ENCODE peak calls at places on chromosomes 11 and 22, in eight cellular contexts. T is MCF 10A, M is GM12865, U is neural progenitor cell, G is K562, B is foreskin keratinocyte, E is AG09309, Y is left ventricle myocardium inferior. J is an unnamed sample.

GRCh38 chr11:86245369-86246292 is 1.1 kb downstream of the EED start:
- DNase-seq in T (peak), M (peak), U (peak), G (peak), B (no peak), E (no peak), Y (no peak), J (peak)

GRCh38 chr11:1946812-1947480 is at the start of gene MRPL23:
- DNase-seq in T (no peak), M (no peak), U (no peak), G (no peak), B (no peak), E (no peak), Y (peak), J (no peak)

GRCh38 chr22:33842421-33843094 is 77.7 kb downstream of the LARGE1 start:
- DNase-seq in T (no peak), M (peak), U (no peak), G (no peak), B (no peak), E (no peak), Y (no peak), J (no peak)

GRCh38 chr11:34158661-34159060 is 53.2 kb downstream of the NAT10 start:
- DNase-seq in T (no peak), M (no peak), U (no peak), G (peak), B (no peak), E (no peak), Y (no peak), J (no peak)

GRCh38 chr11:8354622-8355417 is 91.1 kb upstream of the LMO1 start:
- DNase-seq in T (no peak), M (peak), U (peak), G (no peak), B (no peak), E (no peak), Y (no peak), J (no peak)

GRCh38 chr11:6531267-6531752 is 34.2 kb downstream of the DNHD1 start:
- DNase-seq in T (peak), M (peak), U (peak), G (peak), B (peak), E (peak), Y (no peak), J (peak)

GRCh38 chr11:126327280-126328000 is 23.6 kb downstream of the DCPS start:
- DNase-seq in T (no peak), M (no peak), U (no peak), G (no peak), B (no peak), E (no peak), Y (no peak), J (no peak)

GRCh38 chr11:67381244-67381972 is 8.0 kb upstream of the CLCF1 start:
- DNase-seq in T (no peak), M (peak), U (no peak), G (no peak), B (no peak), E (no peak), Y (no peak), J (no peak)

GRCh38 chr11:102849319-102849718 is 5.9 kb upstream of the MMP3 start:
- DNase-seq in T (peak), M (no peak), U (no peak), G (no peak), B (peak), E (peak), Y (no peak), J (no peak)

GRCh38 chr11:19039409-19039808 is 21.1 kb downstream of the MRGPRX2 start:
- DNase-seq in T (no peak), M (no peak), U (no peak), G (no peak), B (no peak), E (no peak), Y (no peak), J (no peak)

GRCh38 chr22:33746501-33746928 is 173.8 kb downstream of the LARGE1 start:
- DNase-seq in T (no peak), M (no peak), U (no peak), G (no peak), B (no peak), E (no peak), Y (no peak), J (no peak)

GRCh38 chr11:77144854-77145428 is 16.9 kb downstream of the MYO7A start:
- DNase-seq in T (no peak), M (no peak), U (no peak), G (no peak), B (no peak), E (no peak), Y (no peak), J (no peak)

GRCh38 chr11:42972741-42973140 is 339.1 kb upstream of the API5 start:
- DNase-seq in T (no peak), M (no peak), U (no peak), G (no peak), B (no peak), E (no peak), Y (no peak), J (no peak)

GRCh38 chr11:2583605-2583958 is 116.2 kb downstream of the KCNQ1OT1 start:
- DNase-seq in T (no peak), M (no peak), U (no peak), G (no peak), B (no peak), E (no peak), Y (peak), J (no peak)

GRCh38 chr11:33967451-33967850 is 75.6 kb upstream of the LMO2 start:
- DNase-seq in T (no peak), M (no peak), U (no peak), G (no peak), B (no peak), E (no peak), Y (no peak), J (no peak)

GRCh38 chr11:61327669-61328071 is 5.2 kb downstream of the DDB1 start:
- DNase-seq in T (no peak), M (no peak), U (no peak), G (no peak), B (no peak), E (no peak), Y (no peak), J (no peak)

GRCh38 chr11:65718964-65719492 is 1.6 kb downstream of the RNASEH2C start:
- DNase-seq in T (no peak), M (no peak), U (no peak), G (peak), B (no peak), E (no peak), Y (no peak), J (no peak)

GRCh38 chr11:72581067-72581466 is 93.2 kb downstream of the PDE2A start:
- DNase-seq in T (no peak), M (no peak), U (no peak), G (no peak), B (no peak), E (no peak), Y (no peak), J (no peak)

GRCh38 chr11:115321602-115322289 is 182.5 kb downstream of the CADM1 start:
- DNase-seq in T (no peak), M (no peak), U (no peak), G (no peak), B (no peak), E (peak), Y (no peak), J (no peak)

GRCh38 chr11:57363131-57363530 is 17.8 kb downstream of the PRG3 start:
- DNase-seq in T (no peak), M (no peak), U (no peak), G (no peak), B (no peak), E (no peak), Y (no peak), J (no peak)

GRCh38 chr11:76392889-76393288 is 11.8 kb downstream of the GVQW3 start:
- DNase-seq in T (no peak), M (no peak), U (no peak), G (no peak), B (no peak), E (no peak), Y (no peak), J (no peak)

GRCh38 chr22:44572414-44573207 is 74.6 kb upstream of the RTL6 start:
- DNase-seq in T (no peak), M (no peak), U (no peak), G (no peak), B (no peak), E (no peak), Y (no peak), J (no peak)

GRCh38 chr22:22462813-22463567 is 45.6 kb downstream of the ZNF280B start:
- DNase-seq in T (peak), M (peak), U (peak), G (peak), B (no peak), E (no peak), Y (no peak), J (peak)

GRCh38 chr22:26587991-26588613 is 1.8 kb downstream of the TPST2 start:
- DNase-seq in T (no peak), M (no peak), U (no peak), G (peak), B (no peak), E (no peak), Y (no peak), J (no peak)

GRCh38 chr22:26589367-26589844 is 526 bp downstream of the TPST2 start:
- DNase-seq in T (no peak), M (peak), U (peak), G (peak), B (no peak), E (no peak), Y (peak), J (peak)

GRCh38 chr22:26590525-26590858 is 560 bp upstream of the TPST2 start:
- DNase-seq in T (no peak), M (no peak), U (no peak), G (peak), B (no peak), E (no peak), Y (no peak), J (no peak)

GRCh38 chr22:26588749-26589366 is 1.1 kb downstream of the TPST2 start:
- DNase-seq in T (no peak), M (no peak), U (no peak), G (peak), B (no peak), E (no peak), Y (no peak), J (no peak)

GRCh38 chr22:26589845-26590524 is at the start of gene TPST2:
- DNase-seq in T (peak), M (peak), U (peak), G (peak), B (no peak), E (no peak), Y (peak), J (peak)
- TF ChIP-seq CTCF in T (no peak), M (no peak), U (peak), G (no peak), B (peak), E (no peak), Y (peak), J (no peak)

DNA sequence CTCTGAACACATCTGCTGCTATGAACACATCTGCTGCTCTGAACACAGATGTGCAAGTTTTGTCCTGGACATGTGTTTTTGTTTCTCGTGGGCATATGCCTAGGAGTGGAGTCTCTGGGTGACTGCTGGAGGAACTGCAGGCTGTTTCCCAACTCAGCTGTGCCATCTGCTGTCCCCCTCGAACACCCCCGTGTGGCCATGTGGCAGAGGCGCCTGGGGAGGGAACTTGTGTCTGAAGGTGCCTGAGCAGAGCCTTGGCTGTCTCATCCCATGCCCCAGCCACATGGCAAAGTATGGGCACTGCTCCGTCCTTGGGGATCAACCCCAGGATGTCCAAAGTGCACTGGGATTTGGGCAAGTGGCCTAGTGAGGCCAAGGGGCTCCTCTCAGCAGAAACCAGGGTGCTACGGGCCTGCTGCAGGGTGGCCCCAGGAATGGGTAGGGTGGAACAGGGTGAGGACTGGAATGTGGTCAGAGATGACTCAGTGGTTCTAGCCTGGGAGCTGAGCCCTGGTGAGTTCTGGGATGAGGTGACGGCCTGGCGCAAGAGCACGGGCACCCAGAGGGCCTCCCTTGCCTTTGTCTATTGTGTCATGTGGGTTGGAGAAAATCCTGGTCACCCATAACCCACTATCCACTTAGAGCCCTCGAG is 14.7 kb downstream of the GATD1 start:
- DNase-seq in T (peak), M (no peak), U (no peak), G (no peak), B (peak), E (peak), Y (no peak), J (peak)
- TF ChIP-seq CTCF in T (peak), M (peak), U (peak), G (peak), B (peak), E (peak), Y (no peak), J (peak)

GRCh38 chr22:45616432-45616831 is 55.2 kb upstream of the ATXN10 start:
- DNase-seq in T (no peak), M (no peak), U (no peak), G (no peak), B (no peak), E (no peak), Y (no peak), J (no peak)

GRCh38 chr22:45621836-45622600 is 49.6 kb upstream of the ATXN10 start:
- DNase-seq in T (no peak), M (no peak), U (no peak), G (no peak), B (no peak), E (no peak), Y (no peak), J (no peak)

GRCh38 chr22:45615364-45615763 is 56.3 kb upstream of the ATXN10 start:
- DNase-seq in T (no peak), M (no peak), U (no peak), G (no peak), B (no peak), E (no peak), Y (no peak), J (no peak)

GRCh38 chr22:45617948-45618347 is 53.7 kb upstream of the ATXN10 start:
- DNase-seq in T (no peak), M (no peak), U (no peak), G (no peak), B (no peak), E (no peak), Y (no peak), J (no peak)

GRCh38 chr22:45620707-45621106 is 50.9 kb upstream of the ATXN10 start:
- DNase-seq in T (no peak), M (no peak), U (no peak), G (no peak), B (no peak), E (no peak), Y (no peak), J (no peak)
- TF ChIP-seq CTCF in T (no peak), M (no peak), U (no peak), G (no peak), B (no peak), E (no peak), Y (no peak), J (no peak)

GRCh38 chr11:110774138-110775014 is 62.1 kb upstream of the ARHGAP20 start:
- DNase-seq in T (peak), M (no peak), U (no peak), G (no peak), B (no peak), E (no peak), Y (no peak), J (no peak)
- TF ChIP-seq CTCF in T (no peak), M (no peak), U (no peak), G (no peak), B (no peak), E (no peak), Y (no peak), J (no peak)

GRCh38 chr11:91778758-91779157 is 445.9 kb upstream of the FAT3 start:
- DNase-seq in T (no peak), M (no peak), U (no peak), G (no peak), B (no peak), E (no peak), Y (no peak), J (no peak)

GRCh38 chr11:91768783-91769182 is 455.8 kb upstream of the FAT3 start:
- DNase-seq in T (no peak), M (no peak), U (no peak), G (no peak), B (no peak), E (no peak), Y (no peak), J (no peak)

GRCh38 chr11:91776660-91777059 is 448.0 kb upstream of the FAT3 start:
- DNase-seq in T (no peak), M (no peak), U (no peak), G (no peak), B (no peak), E (no peak), Y (peak), J (peak)

DNA sequence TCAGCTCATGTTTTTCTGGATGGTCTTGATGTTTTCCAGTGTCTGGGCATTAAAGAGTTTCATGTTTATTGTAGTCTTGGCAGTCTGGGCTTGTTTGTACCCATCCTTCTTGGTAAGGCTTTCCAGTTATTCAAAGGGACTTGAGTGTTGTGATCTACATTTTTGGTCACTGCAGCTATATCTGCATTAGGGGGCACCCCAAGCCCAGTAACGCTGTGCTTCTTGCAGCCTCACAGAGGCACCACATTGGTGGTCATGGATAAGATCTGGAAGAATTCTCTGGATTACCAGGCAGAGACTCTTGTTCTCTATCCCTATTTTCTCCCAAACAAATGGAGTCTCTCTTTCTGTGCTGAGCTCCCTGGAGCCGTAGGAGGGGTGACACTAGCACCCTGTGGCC is 451.5 kb upstream of the FAT3 start:
- DNase-seq in T (peak), M (no peak), U (peak), G (peak), B (no peak), E (peak), Y (no peak), J (peak)
- TF ChIP-seq CTCF in T (no peak), M (no peak), U (peak), G (peak), B (no peak), E (no peak), Y (no peak), J (peak)

DNA sequence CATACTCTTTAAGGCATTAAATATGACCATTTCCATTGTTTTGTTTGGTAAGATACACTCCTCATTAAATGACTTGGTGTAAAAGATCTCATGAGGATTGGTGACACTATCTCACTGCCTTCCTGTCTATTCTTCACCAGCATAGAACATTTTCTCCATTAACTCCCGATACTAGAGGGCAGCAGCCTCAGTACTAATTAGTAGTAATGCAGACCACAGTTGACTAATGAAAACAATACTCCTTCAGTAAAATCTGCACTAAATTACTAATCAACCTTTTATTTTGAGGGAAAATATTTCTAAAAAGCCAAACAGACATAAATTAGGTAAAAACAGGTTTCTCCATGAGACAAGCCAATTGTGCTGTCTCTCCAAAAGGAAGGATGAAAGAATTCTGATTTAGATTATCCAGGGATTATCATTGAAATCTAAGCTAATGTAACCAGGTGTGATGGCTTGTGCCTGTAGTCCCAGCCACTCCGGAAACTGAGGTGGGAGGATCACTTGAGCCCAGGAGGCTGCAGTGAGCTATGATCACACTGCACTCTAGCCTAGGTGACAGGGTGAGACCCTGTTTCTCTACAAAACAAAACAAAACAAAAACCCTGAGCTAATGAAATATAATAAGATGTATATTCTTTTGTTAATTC is 9.4 kb downstream of the PGM2L1 start:
- DNase-seq in T (peak), M (peak), U (peak), G (peak), B (no peak), E (peak), Y (no peak), J (peak)
- TF ChIP-seq CTCF in T (peak), M (peak), U (peak), G (peak), B (peak), E (peak), Y (peak), J (peak)